ENCODE peak calls at places on chromosomes 2 and 18, in nine cellular contexts. One of them, this sample, is unnamed.

GRCh38 chr18:48621240-48621639 is 82.4 kb downstream of the CTIF start:
- ATAC-seq in Panc1: no peak
- ATAC-seq in naive thymus-derived CD8-positive, alpha-beta T cell: no peak
- ATAC-seq in gastroesophageal sphincter: no peak
- ATAC-seq in activated CD8-positive, alpha-beta T cell treated with anti-CD3 and anti-CD28 coated beads, Interleukin-2, amount 10 ng/mL, durations not matched to agents 7 days and 5 days: no peak
- ATAC-seq in right cardiac atrium: peak
- ATAC-seq in stimulated activated effector memory CD8-positive, alpha-beta T cell treated with anti-CD3 and anti-CD28 coated beads, Interleukin-12 subunit alpha, Interleukin-12 subunit beta, amount 100 ng/mL, for 72 hours: no peak
- ATAC-seq in left lobe of liver: no peak
- ATAC-seq in activated naive CD8-positive, alpha-beta T cell treated with anti-CD3 and anti-CD28 coated beads, Interleukin-2, amount 50 U/mL, for 24 hours: no peak
- ATAC-seq in this sample: no peak

GRCh38 chr2:188693771-188694170 is 280.4 kb upstream of the COL3A1 start:
- ATAC-seq in Panc1: no peak
- ATAC-seq in naive thymus-derived CD8-positive, alpha-beta T cell: no peak
- ATAC-seq in gastroesophageal sphincter: no peak
- ATAC-seq in activated CD8-positive, alpha-beta T cell treated with anti-CD3 and anti-CD28 coated beads, Interleukin-2, amount 10 ng/mL, durations not matched to agents 7 days and 5 days: no peak
- ATAC-seq in right cardiac atrium: no peak
- ATAC-seq in stimulated activated effector memory CD8-positive, alpha-beta T cell treated with anti-CD3 and anti-CD28 coated beads, Interleukin-12 subunit alpha, Interleukin-12 subunit beta, amount 100 ng/mL, for 72 hours: no peak
- ATAC-seq in left lobe of liver: no peak
- ATAC-seq in activated naive CD8-positive, alpha-beta T cell treated with anti-CD3 and anti-CD28 coated beads, Interleukin-2, amount 50 U/mL, for 24 hours: no peak
- ATAC-seq in this sample: no peak

GRCh38 chr2:39094717-39095363 is 26.0 kb downstream of the SOS1 start:
- ATAC-seq in Panc1: no peak
- ATAC-seq in naive thymus-derived CD8-positive, alpha-beta T cell: peak
- ATAC-seq in gastroesophageal sphincter: no peak
- ATAC-seq in activated CD8-positive, alpha-beta T cell treated with anti-CD3 and anti-CD28 coated beads, Interleukin-2, amount 10 ng/mL, durations not matched to agents 7 days and 5 days: peak
- ATAC-seq in right cardiac atrium: no peak
- ATAC-seq in stimulated activated effector memory CD8-positive, alpha-beta T cell treated with anti-CD3 and anti-CD28 coated beads, Interleukin-12 subunit alpha, Interleukin-12 subunit beta, amount 100 ng/mL, for 72 hours: peak
- ATAC-seq in left lobe of liver: peak
- ATAC-seq in activated naive CD8-positive, alpha-beta T cell treated with anti-CD3 and anti-CD28 coated beads, Interleukin-2, amount 50 U/mL, for 24 hours: no peak
- ATAC-seq in this sample: no peak

GRCh38 chr2:201194097-201194496 is 11.2 kb downstream of the CASP10 start:
- ATAC-seq in Panc1: no peak
- ATAC-seq in naive thymus-derived CD8-positive, alpha-beta T cell: peak
- ATAC-seq in gastroesophageal sphincter: no peak
- ATAC-seq in activated CD8-positive, alpha-beta T cell treated with anti-CD3 and anti-CD28 coated beads, Interleukin-2, amount 10 ng/mL, durations not matched to agents 7 days and 5 days: peak
- ATAC-seq in right cardiac atrium: no peak
- ATAC-seq in stimulated activated effector memory CD8-positive, alpha-beta T cell treated with anti-CD3 and anti-CD28 coated beads, Interleukin-12 subunit alpha, Interleukin-12 subunit beta, amount 100 ng/mL, for 72 hours: peak
- ATAC-seq in left lobe of liver: peak
- ATAC-seq in activated naive CD8-positive, alpha-beta T cell treated with anti-CD3 and anti-CD28 coated beads, Interleukin-2, amount 50 U/mL, for 24 hours: peak
- ATAC-seq in this sample: peak

GRCh38 chr18:21678897-21679296 is 25.7 kb downstream of the ABHD3 start:
- ATAC-seq in Panc1: no peak
- ATAC-seq in naive thymus-derived CD8-positive, alpha-beta T cell: no peak
- ATAC-seq in gastroesophageal sphincter: no peak
- ATAC-seq in activated CD8-positive, alpha-beta T cell treated with anti-CD3 and anti-CD28 coated beads, Interleukin-2, amount 10 ng/mL, durations not matched to agents 7 days and 5 days: no peak
- ATAC-seq in right cardiac atrium: no peak
- ATAC-seq in stimulated activated effector memory CD8-positive, alpha-beta T cell treated with anti-CD3 and anti-CD28 coated beads, Interleukin-12 subunit alpha, Interleukin-12 subunit beta, amount 100 ng/mL, for 72 hours: no peak
- ATAC-seq in left lobe of liver: no peak
- ATAC-seq in activated naive CD8-positive, alpha-beta T cell treated with anti-CD3 and anti-CD28 coated beads, Interleukin-2, amount 50 U/mL, for 24 hours: no peak
- ATAC-seq in this sample: peak

GRCh38 chr2:176907341-176907740 is 305.3 kb upstream of the HNRNPA3 start:
- ATAC-seq in Panc1: no peak
- ATAC-seq in naive thymus-derived CD8-positive, alpha-beta T cell: no peak
- ATAC-seq in gastroesophageal sphincter: no peak
- ATAC-seq in activated CD8-positive, alpha-beta T cell treated with anti-CD3 and anti-CD28 coated beads, Interleukin-2, amount 10 ng/mL, durations not matched to agents 7 days and 5 days: no peak
- ATAC-seq in right cardiac atrium: no peak
- ATAC-seq in stimulated activated effector memory CD8-positive, alpha-beta T cell treated with anti-CD3 and anti-CD28 coated beads, Interleukin-12 subunit alpha, Interleukin-12 subunit beta, amount 100 ng/mL, for 72 hours: no peak
- ATAC-seq in left lobe of liver: no peak
- ATAC-seq in activated naive CD8-positive, alpha-beta T cell treated with anti-CD3 and anti-CD28 coated beads, Interleukin-2, amount 50 U/mL, for 24 hours: no peak
- ATAC-seq in this sample: no peak

GRCh38 chr2:33336036-33336625 is 140.3 kb upstream of the RASGRP3 start:
- ATAC-seq in Panc1: no peak
- ATAC-seq in naive thymus-derived CD8-positive, alpha-beta T cell: no peak
- ATAC-seq in gastroesophageal sphincter: no peak
- ATAC-seq in activated CD8-positive, alpha-beta T cell treated with anti-CD3 and anti-CD28 coated beads, Interleukin-2, amount 10 ng/mL, durations not matched to agents 7 days and 5 days: no peak
- ATAC-seq in right cardiac atrium: no peak
- ATAC-seq in stimulated activated effector memory CD8-positive, alpha-beta T cell treated with anti-CD3 and anti-CD28 coated beads, Interleukin-12 subunit alpha, Interleukin-12 subunit beta, amount 100 ng/mL, for 72 hours: peak
- ATAC-seq in left lobe of liver: no peak
- ATAC-seq in activated naive CD8-positive, alpha-beta T cell treated with anti-CD3 and anti-CD28 coated beads, Interleukin-2, amount 50 U/mL, for 24 hours: peak
- ATAC-seq in this sample: no peak

GRCh38 chr2:11174222-11174621 is 19.0 kb downstream of the SLC66A3 start:
- ATAC-seq in Panc1: no peak
- ATAC-seq in naive thymus-derived CD8-positive, alpha-beta T cell: no peak
- ATAC-seq in gastroesophageal sphincter: no peak
- ATAC-seq in activated CD8-positive, alpha-beta T cell treated with anti-CD3 and anti-CD28 coated beads, Interleukin-2, amount 10 ng/mL, durations not matched to agents 7 days and 5 days: no peak
- ATAC-seq in right cardiac atrium: no peak
- ATAC-seq in stimulated activated effector memory CD8-positive, alpha-beta T cell treated with anti-CD3 and anti-CD28 coated beads, Interleukin-12 subunit alpha, Interleukin-12 subunit beta, amount 100 ng/mL, for 72 hours: no peak
- ATAC-seq in left lobe of liver: no peak
- ATAC-seq in activated naive CD8-positive, alpha-beta T cell treated with anti-CD3 and anti-CD28 coated beads, Interleukin-2, amount 50 U/mL, for 24 hours: no peak
- ATAC-seq in this sample: no peak

GRCh38 chr2:236305531-236305930 is 41.3 kb upstream of the ASB18 start:
- ATAC-seq in Panc1: no peak
- ATAC-seq in naive thymus-derived CD8-positive, alpha-beta T cell: no peak
- ATAC-seq in gastroesophageal sphincter: no peak
- ATAC-seq in activated CD8-positive, alpha-beta T cell treated with anti-CD3 and anti-CD28 coated beads, Interleukin-2, amount 10 ng/mL, durations not matched to agents 7 days and 5 days: no peak
- ATAC-seq in right cardiac atrium: no peak
- ATAC-seq in stimulated activated effector memory CD8-positive, alpha-beta T cell treated with anti-CD3 and anti-CD28 coated beads, Interleukin-12 subunit alpha, Interleukin-12 subunit beta, amount 100 ng/mL, for 72 hours: no peak
- ATAC-seq in left lobe of liver: no peak
- ATAC-seq in activated naive CD8-positive, alpha-beta T cell treated with anti-CD3 and anti-CD28 coated beads, Interleukin-2, amount 50 U/mL, for 24 hours: no peak
- ATAC-seq in this sample: no peak

GRCh38 chr2:19577668-19578067 is 219.2 kb upstream of the OSR1 start:
- ATAC-seq in Panc1: no peak
- ATAC-seq in naive thymus-derived CD8-positive, alpha-beta T cell: no peak
- ATAC-seq in gastroesophageal sphincter: no peak
- ATAC-seq in activated CD8-positive, alpha-beta T cell treated with anti-CD3 and anti-CD28 coated beads, Interleukin-2, amount 10 ng/mL, durations not matched to agents 7 days and 5 days: no peak
- ATAC-seq in right cardiac atrium: no peak
- ATAC-seq in stimulated activated effector memory CD8-positive, alpha-beta T cell treated with anti-CD3 and anti-CD28 coated beads, Interleukin-12 subunit alpha, Interleukin-12 subunit beta, amount 100 ng/mL, for 72 hours: no peak
- ATAC-seq in left lobe of liver: no peak
- ATAC-seq in activated naive CD8-positive, alpha-beta T cell treated with anti-CD3 and anti-CD28 coated beads, Interleukin-2, amount 50 U/mL, for 24 hours: no peak
- ATAC-seq in this sample: no peak

GRCh38 chr2:234328444-234328990 is 168.4 kb downstream of the ARL4C start:
- ATAC-seq in Panc1: no peak
- ATAC-seq in naive thymus-derived CD8-positive, alpha-beta T cell: no peak
- ATAC-seq in gastroesophageal sphincter: no peak
- ATAC-seq in activated CD8-positive, alpha-beta T cell treated with anti-CD3 and anti-CD28 coated beads, Interleukin-2, amount 10 ng/mL, durations not matched to agents 7 days and 5 days: no peak
- ATAC-seq in right cardiac atrium: no peak
- ATAC-seq in stimulated activated effector memory CD8-positive, alpha-beta T cell treated with anti-CD3 and anti-CD28 coated beads, Interleukin-12 subunit alpha, Interleukin-12 subunit beta, amount 100 ng/mL, for 72 hours: peak
- ATAC-seq in left lobe of liver: no peak
- ATAC-seq in activated naive CD8-positive, alpha-beta T cell treated with anti-CD3 and anti-CD28 coated beads, Interleukin-2, amount 50 U/mL, for 24 hours: no peak
- ATAC-seq in this sample: no peak

GRCh38 chr18:69916412-69916811 is 31.3 kb downstream of the CD226 start:
- ATAC-seq in Panc1: no peak
- ATAC-seq in naive thymus-derived CD8-positive, alpha-beta T cell: no peak
- ATAC-seq in gastroesophageal sphincter: no peak
- ATAC-seq in activated CD8-positive, alpha-beta T cell treated with anti-CD3 and anti-CD28 coated beads, Interleukin-2, amount 10 ng/mL, durations not matched to agents 7 days and 5 days: no peak
- ATAC-seq in right cardiac atrium: no peak
- ATAC-seq in stimulated activated effector memory CD8-positive, alpha-beta T cell treated with anti-CD3 and anti-CD28 coated beads, Interleukin-12 subunit alpha, Interleukin-12 subunit beta, amount 100 ng/mL, for 72 hours: peak
- ATAC-seq in left lobe of liver: no peak
- ATAC-seq in activated naive CD8-positive, alpha-beta T cell treated with anti-CD3 and anti-CD28 coated beads, Interleukin-2, amount 50 U/mL, for 24 hours: no peak
- ATAC-seq in this sample: no peak

GRCh38 chr18:63132819-63133200 is 186.8 kb downstream of the BCL2 start:
- ATAC-seq in Panc1: no peak
- ATAC-seq in naive thymus-derived CD8-positive, alpha-beta T cell: no peak
- ATAC-seq in gastroesophageal sphincter: no peak
- ATAC-seq in activated CD8-positive, alpha-beta T cell treated with anti-CD3 and anti-CD28 coated beads, Interleukin-2, amount 10 ng/mL, durations not matched to agents 7 days and 5 days: no peak
- ATAC-seq in right cardiac atrium: no peak
- ATAC-seq in stimulated activated effector memory CD8-positive, alpha-beta T cell treated with anti-CD3 and anti-CD28 coated beads, Interleukin-12 subunit alpha, Interleukin-12 subunit beta, amount 100 ng/mL, for 72 hours: no peak
- ATAC-seq in left lobe of liver: peak
- ATAC-seq in activated naive CD8-positive, alpha-beta T cell treated with anti-CD3 and anti-CD28 coated beads, Interleukin-2, amount 50 U/mL, for 24 hours: no peak
- ATAC-seq in this sample: peak

GRCh38 chr2:19753818-19754217 is 148.0 kb downstream of the TTC32 start:
- ATAC-seq in Panc1: no peak
- ATAC-seq in naive thymus-derived CD8-positive, alpha-beta T cell: no peak
- ATAC-seq in gastroesophageal sphincter: no peak
- ATAC-seq in activated CD8-positive, alpha-beta T cell treated with anti-CD3 and anti-CD28 coated beads, Interleukin-2, amount 10 ng/mL, durations not matched to agents 7 days and 5 days: no peak
- ATAC-seq in right cardiac atrium: no peak
- ATAC-seq in stimulated activated effector memory CD8-positive, alpha-beta T cell treated with anti-CD3 and anti-CD28 coated beads, Interleukin-12 subunit alpha, Interleukin-12 subunit beta, amount 100 ng/mL, for 72 hours: no peak
- ATAC-seq in left lobe of liver: no peak
- ATAC-seq in activated naive CD8-positive, alpha-beta T cell treated with anti-CD3 and anti-CD28 coated beads, Interleukin-2, amount 50 U/mL, for 24 hours: no peak
- ATAC-seq in this sample: peak

GRCh38 chr18:9735238-9735637 is 27.1 kb downstream of the RAB31 start:
- ATAC-seq in Panc1: no peak
- ATAC-seq in naive thymus-derived CD8-positive, alpha-beta T cell: no peak
- ATAC-seq in gastroesophageal sphincter: no peak
- ATAC-seq in activated CD8-positive, alpha-beta T cell treated with anti-CD3 and anti-CD28 coated beads, Interleukin-2, amount 10 ng/mL, durations not matched to agents 7 days and 5 days: peak
- ATAC-seq in right cardiac atrium: no peak
- ATAC-seq in stimulated activated effector memory CD8-positive, alpha-beta T cell treated with anti-CD3 and anti-CD28 coated beads, Interleukin-12 subunit alpha, Interleukin-12 subunit beta, amount 100 ng/mL, for 72 hours: no peak
- ATAC-seq in left lobe of liver: no peak
- ATAC-seq in activated naive CD8-positive, alpha-beta T cell treated with anti-CD3 and anti-CD28 coated beads, Interleukin-2, amount 50 U/mL, for 24 hours: no peak
- ATAC-seq in this sample: no peak

GRCh38 chr2:234850818-234851217 is 101.0 kb upstream of the SH3BP4 start:
- ATAC-seq in Panc1: no peak
- ATAC-seq in naive thymus-derived CD8-positive, alpha-beta T cell: no peak
- ATAC-seq in gastroesophageal sphincter: no peak
- ATAC-seq in activated CD8-positive, alpha-beta T cell treated with anti-CD3 and anti-CD28 coated beads, Interleukin-2, amount 10 ng/mL, durations not matched to agents 7 days and 5 days: no peak
- ATAC-seq in right cardiac atrium: no peak
- ATAC-seq in stimulated activated effector memory CD8-positive, alpha-beta T cell treated with anti-CD3 and anti-CD28 coated beads, Interleukin-12 subunit alpha, Interleukin-12 subunit beta, amount 100 ng/mL, for 72 hours: no peak
- ATAC-seq in left lobe of liver: no peak
- ATAC-seq in activated naive CD8-positive, alpha-beta T cell treated with anti-CD3 and anti-CD28 coated beads, Interleukin-2, amount 50 U/mL, for 24 hours: no peak
- ATAC-seq in this sample: no peak

GRCh38 chr2:230944123-230944653 is 19.1 kb upstream of the GPR55 start:
- ATAC-seq in Panc1: no peak
- ATAC-seq in naive thymus-derived CD8-positive, alpha-beta T cell: no peak
- ATAC-seq in gastroesophageal sphincter: no peak
- ATAC-seq in activated CD8-positive, alpha-beta T cell treated with anti-CD3 and anti-CD28 coated beads, Interleukin-2, amount 10 ng/mL, durations not matched to agents 7 days and 5 days: peak
- ATAC-seq in right cardiac atrium: no peak
- ATAC-seq in stimulated activated effector memory CD8-positive, alpha-beta T cell treated with anti-CD3 and anti-CD28 coated beads, Interleukin-12 subunit alpha, Interleukin-12 subunit beta, amount 100 ng/mL, for 72 hours: peak
- ATAC-seq in left lobe of liver: no peak
- ATAC-seq in activated naive CD8-positive, alpha-beta T cell treated with anti-CD3 and anti-CD28 coated beads, Interleukin-2, amount 50 U/mL, for 24 hours: peak
- ATAC-seq in this sample: no peak

GRCh38 chr2:233912799-233913423 is 4.3 kb upstream of the TRPM8 start:
- ATAC-seq in Panc1: no peak
- ATAC-seq in naive thymus-derived CD8-positive, alpha-beta T cell: no peak
- ATAC-seq in gastroesophageal sphincter: no peak
- ATAC-seq in activated CD8-positive, alpha-beta T cell treated with anti-CD3 and anti-CD28 coated beads, Interleukin-2, amount 10 ng/mL, durations not matched to agents 7 days and 5 days: peak
- ATAC-seq in right cardiac atrium: no peak
- ATAC-seq in stimulated activated effector memory CD8-positive, alpha-beta T cell treated with anti-CD3 and anti-CD28 coated beads, Interleukin-12 subunit alpha, Interleukin-12 subunit beta, amount 100 ng/mL, for 72 hours: no peak
- ATAC-seq in left lobe of liver: peak
- ATAC-seq in activated naive CD8-positive, alpha-beta T cell treated with anti-CD3 and anti-CD28 coated beads, Interleukin-2, amount 50 U/mL, for 24 hours: no peak
- ATAC-seq in this sample: no peak

GRCh38 chr2:33583194-33583938 is 15.7 kb downstream of the FAM98A start:
- ATAC-seq in Panc1: no peak
- ATAC-seq in naive thymus-derived CD8-positive, alpha-beta T cell: peak
- ATAC-seq in gastroesophageal sphincter: no peak
- ATAC-seq in activated CD8-positive, alpha-beta T cell treated with anti-CD3 and anti-CD28 coated beads, Interleukin-2, amount 10 ng/mL, durations not matched to agents 7 days and 5 days: no peak
- ATAC-seq in right cardiac atrium: no peak
- ATAC-seq in stimulated activated effector memory CD8-positive, alpha-beta T cell treated with anti-CD3 and anti-CD28 coated beads, Interleukin-12 subunit alpha, Interleukin-12 subunit beta, amount 100 ng/mL, for 72 hours: no peak
- ATAC-seq in left lobe of liver: peak
- ATAC-seq in activated naive CD8-positive, alpha-beta T cell treated with anti-CD3 and anti-CD28 coated beads, Interleukin-2, amount 50 U/mL, for 24 hours: no peak
- ATAC-seq in this sample: no peak

GRCh38 chr2:233142355-233142897 is 82.3 kb downstream of the INPP5D start:
- ATAC-seq in Panc1: no peak
- ATAC-seq in naive thymus-derived CD8-positive, alpha-beta T cell: peak
- ATAC-seq in gastroesophageal sphincter: no peak
- ATAC-seq in activated CD8-positive, alpha-beta T cell treated with anti-CD3 and anti-CD28 coated beads, Interleukin-2, amount 10 ng/mL, durations not matched to agents 7 days and 5 days: peak
- ATAC-seq in right cardiac atrium: no peak
- ATAC-seq in stimulated activated effector memory CD8-positive, alpha-beta T cell treated with anti-CD3 and anti-CD28 coated beads, Interleukin-12 subunit alpha, Interleukin-12 subunit beta, amount 100 ng/mL, for 72 hours: peak
- ATAC-seq in left lobe of liver: no peak
- ATAC-seq in activated naive CD8-positive, alpha-beta T cell treated with anti-CD3 and anti-CD28 coated beads, Interleukin-2, amount 50 U/mL, for 24 hours: peak
- ATAC-seq in this sample: peak

GRCh38 chr18:35786359-35787042 is 186.0 kb upstream of the RMP24 start:
- ATAC-seq in Panc1: no peak
- ATAC-seq in naive thymus-derived CD8-positive, alpha-beta T cell: no peak
- ATAC-seq in gastroesophageal sphincter: no peak
- ATAC-seq in activated CD8-positive, alpha-beta T cell treated with anti-CD3 and anti-CD28 coated beads, Interleukin-2, amount 10 ng/mL, durations not matched to agents 7 days and 5 days: no peak
- ATAC-seq in right cardiac atrium: no peak
- ATAC-seq in stimulated activated effector memory CD8-positive, alpha-beta T cell treated with anti-CD3 and anti-CD28 coated beads, Interleukin-12 subunit alpha, Interleukin-12 subunit beta, amount 100 ng/mL, for 72 hours: no peak
- ATAC-seq in left lobe of liver: no peak
- ATAC-seq in activated naive CD8-positive, alpha-beta T cell treated with anti-CD3 and anti-CD28 coated beads, Interleukin-2, amount 50 U/mL, for 24 hours: no peak
- ATAC-seq in this sample: peak

GRCh38 chr2:9207641-9208301 is 1.2 kb downstream of the ASAP2 start:
- ATAC-seq in Panc1: peak
- ATAC-seq in naive thymus-derived CD8-positive, alpha-beta T cell: peak
- ATAC-seq in gastroesophageal sphincter: no peak
- ATAC-seq in activated CD8-positive, alpha-beta T cell treated with anti-CD3 and anti-CD28 coated beads, Interleukin-2, amount 10 ng/mL, durations not matched to agents 7 days and 5 days: no peak
- ATAC-seq in right cardiac atrium: peak
- ATAC-seq in stimulated activated effector memory CD8-positive, alpha-beta T cell treated with anti-CD3 and anti-CD28 coated beads, Interleukin-12 subunit alpha, Interleukin-12 subunit beta, amount 100 ng/mL, for 72 hours: peak
- ATAC-seq in left lobe of liver: peak
- ATAC-seq in activated naive CD8-positive, alpha-beta T cell treated with anti-CD3 and anti-CD28 coated beads, Interleukin-2, amount 50 U/mL, for 24 hours: peak
- ATAC-seq in this sample: peak

GRCh38 chr2:236968101-236968886 is 117.4 kb upstream of the COPS8 start:
- ATAC-seq in Panc1: no peak
- ATAC-seq in naive thymus-derived CD8-positive, alpha-beta T cell: peak
- ATAC-seq in gastroesophageal sphincter: no peak
- ATAC-seq in activated CD8-positive, alpha-beta T cell treated with anti-CD3 and anti-CD28 coated beads, Interleukin-2, amount 10 ng/mL, durations not matched to agents 7 days and 5 days: peak
- ATAC-seq in right cardiac atrium: peak
- ATAC-seq in stimulated activated effector memory CD8-positive, alpha-beta T cell treated with anti-CD3 and anti-CD28 coated beads, Interleukin-12 subunit alpha, Interleukin-12 subunit beta, amount 100 ng/mL, for 72 hours: peak
- ATAC-seq in left lobe of liver: peak
- ATAC-seq in activated naive CD8-positive, alpha-beta T cell treated with anti-CD3 and anti-CD28 coated beads, Interleukin-2, amount 50 U/mL, for 24 hours: peak
- ATAC-seq in this sample: no peak

GRCh38 chr2:172113617-172114016 is 10.9 kb upstream of the DLX2 start:
- ATAC-seq in Panc1: peak
- ATAC-seq in naive thymus-derived CD8-positive, alpha-beta T cell: no peak
- ATAC-seq in gastroesophageal sphincter: no peak
- ATAC-seq in activated CD8-positive, alpha-beta T cell treated with anti-CD3 and anti-CD28 coated beads, Interleukin-2, amount 10 ng/mL, durations not matched to agents 7 days and 5 days: no peak
- ATAC-seq in right cardiac atrium: peak
- ATAC-seq in stimulated activated effector memory CD8-positive, alpha-beta T cell treated with anti-CD3 and anti-CD28 coated beads, Interleukin-12 subunit alpha, Interleukin-12 subunit beta, amount 100 ng/mL, for 72 hours: no peak
- ATAC-seq in left lobe of liver: peak
- ATAC-seq in activated naive CD8-positive, alpha-beta T cell treated with anti-CD3 and anti-CD28 coated beads, Interleukin-2, amount 50 U/mL, for 24 hours: no peak
- ATAC-seq in this sample: no peak

GRCh38 chr2:46018773-46019593 is 278.2 kb upstream of the EPAS1 start:
- ATAC-seq in Panc1: no peak
- ATAC-seq in naive thymus-derived CD8-positive, alpha-beta T cell: no peak
- ATAC-seq in gastroesophageal sphincter: no peak
- ATAC-seq in activated CD8-positive, alpha-beta T cell treated with anti-CD3 and anti-CD28 coated beads, Interleukin-2, amount 10 ng/mL, durations not matched to agents 7 days and 5 days: peak
- ATAC-seq in right cardiac atrium: no peak
- ATAC-seq in stimulated activated effector memory CD8-positive, alpha-beta T cell treated with anti-CD3 and anti-CD28 coated beads, Interleukin-12 subunit alpha, Interleukin-12 subunit beta, amount 100 ng/mL, for 72 hours: peak
- ATAC-seq in left lobe of liver: peak
- ATAC-seq in activated naive CD8-positive, alpha-beta T cell treated with anti-CD3 and anti-CD28 coated beads, Interleukin-2, amount 50 U/mL, for 24 hours: peak
- ATAC-seq in this sample: no peak

GRCh38 chr18:12296087-12296403 is 12.0 kb upstream of the TUBB6 start:
- ATAC-seq in Panc1: peak
- ATAC-seq in naive thymus-derived CD8-positive, alpha-beta T cell: no peak
- ATAC-seq in gastroesophageal sphincter: no peak
- ATAC-seq in activated CD8-positive, alpha-beta T cell treated with anti-CD3 and anti-CD28 coated beads, Interleukin-2, amount 10 ng/mL, durations not matched to agents 7 days and 5 days: no peak
- ATAC-seq in right cardiac atrium: no peak
- ATAC-seq in stimulated activated effector memory CD8-positive, alpha-beta T cell treated with anti-CD3 and anti-CD28 coated beads, Interleukin-12 subunit alpha, Interleukin-12 subunit beta, amount 100 ng/mL, for 72 hours: peak
- ATAC-seq in left lobe of liver: no peak
- ATAC-seq in activated naive CD8-positive, alpha-beta T cell treated with anti-CD3 and anti-CD28 coated beads, Interleukin-2, amount 50 U/mL, for 24 hours: no peak
- ATAC-seq in this sample: peak

GRCh38 chr2:128549646-128550260 is 231.1 kb upstream of the HS6ST1 start:
- ATAC-seq in Panc1: no peak
- ATAC-seq in naive thymus-derived CD8-positive, alpha-beta T cell: no peak
- ATAC-seq in gastroesophageal sphincter: no peak
- ATAC-seq in activated CD8-positive, alpha-beta T cell treated with anti-CD3 and anti-CD28 coated beads, Interleukin-2, amount 10 ng/mL, durations not matched to agents 7 days and 5 days: no peak
- ATAC-seq in right cardiac atrium: no peak
- ATAC-seq in stimulated activated effector memory CD8-positive, alpha-beta T cell treated with anti-CD3 and anti-CD28 coated beads, Interleukin-12 subunit alpha, Interleukin-12 subunit beta, amount 100 ng/mL, for 72 hours: no peak
- ATAC-seq in left lobe of liver: no peak
- ATAC-seq in activated naive CD8-positive, alpha-beta T cell treated with anti-CD3 and anti-CD28 coated beads, Interleukin-2, amount 50 U/mL, for 24 hours: no peak
- ATAC-seq in this sample: no peak

GRCh38 chr2:75200140-75200985 is 1.0 kb upstream of the TACR1 start:
- ATAC-seq in Panc1: peak
- ATAC-seq in naive thymus-derived CD8-positive, alpha-beta T cell: peak
- ATAC-seq in gastroesophageal sphincter: peak
- ATAC-seq in activated CD8-positive, alpha-beta T cell treated with anti-CD3 and anti-CD28 coated beads, Interleukin-2, amount 10 ng/mL, durations not matched to agents 7 days and 5 days: no peak
- ATAC-seq in right cardiac atrium: peak
- ATAC-seq in stimulated activated effector memory CD8-positive, alpha-beta T cell treated with anti-CD3 and anti-CD28 coated beads, Interleukin-12 subunit alpha, Interleukin-12 subunit beta, amount 100 ng/mL, for 72 hours: peak
- ATAC-seq in left lobe of liver: peak
- ATAC-seq in activated naive CD8-positive, alpha-beta T cell treated with anti-CD3 and anti-CD28 coated beads, Interleukin-2, amount 50 U/mL, for 24 hours: peak
- ATAC-seq in this sample: peak